ENCODE peak calls at places on chromosomes 12 and 14, in four cellular contexts. C is HEK293T, J is ecto neural progenitor cell, N is kidney epithelial cell. M is an unnamed sample.

GRCh38 chr14:103910262-103910935 is 17.9 kb upstream of the TDRD9 start:
- DNase-seq in N (peak), J (peak), C (peak), M (peak)

GRCh38 chr14:103091883-103092222 is 2.7 kb upstream of the EXOC3L4 start:
- DNase-seq in C (no peak), N (no peak), J (no peak), M (no peak)

GRCh38 chr12:117120787-117121186 is 21.6 kb upstream of the TESC start:
- DNase-seq in J (no peak), C (no peak), N (no peak), M (no peak)

GRCh38 chr12:55074771-55075170 is 51.4 kb upstream of the OR9K2 start:
- DNase-seq in N (no peak), J (no peak), C (no peak), M (no peak)

GRCh38 chr12:49345840-49346658 is 639 bp upstream of the DNAJC22 start:
- DNase-seq in C (no peak), J (no peak), N (no peak), M (peak)

GRCh38 chr14:42192659-42193425 is 586.2 kb downstream of the LRFN5 start:
- DNase-seq in N (peak), J (no peak), C (no peak), M (no peak)

GRCh38 chr12:4201333-4202105 is 72.0 kb upstream of the CCND2 start:
- DNase-seq in N (no peak), J (no peak), C (no peak), M (no peak)

GRCh38 chr12:120367252-120367923 is 1.6 kb downstream of the MSI1 start:
- DNase-seq in J (peak), C (peak), N (no peak), M (peak)

GRCh38 chr12:113601656-113602263 is 130.1 kb upstream of the LHX5 start:
- DNase-seq in N (no peak), C (no peak), J (peak), M (no peak)

GRCh38 chr14:21991130-21991529 is 317.5 kb upstream of the OR4E1 start:
- DNase-seq in N (no peak), C (no peak), J (no peak), M (no peak)

GRCh38 chr12:63940295-63940997 is 95.9 kb downstream of the SRGAP1 start:
- DNase-seq in J (no peak), N (no peak), C (no peak), M (no peak)

GRCh38 chr14:81236138-81236537 is 15.4 kb upstream of the GTF2A1 start:
- DNase-seq in J (no peak), C (no peak), N (no peak), M (no peak)

GRCh38 chr12:39331539-39332261 is 111.2 kb downstream of the KIF21A start:
- DNase-seq in J (no peak), N (no peak), C (no peak), M (no peak)

GRCh38 chr14:87971010-87971409 is 22.0 kb downstream of the GALC start:
- DNase-seq in J (no peak), N (no peak), C (no peak), M (no peak)

GRCh38 chr14:74881425-74882102 is at the start of gene DLST:
- DNase-seq in J (peak), C (peak), N (no peak), M (peak)

GRCh38 chr12:27009926-27010325 is 4.3 kb downstream of the TM7SF3 start:
- DNase-seq in J (no peak), N (no peak), C (no peak), M (no peak)

GRCh38 chr12:14836336-14837210 is 6.8 kb downstream of the ART4 start:
- DNase-seq in C (no peak), N (peak), J (no peak), M (no peak)

GRCh38 chr12:66352197-66352596 is 49.9 kb downstream of the HELB start:
- DNase-seq in C (peak), J (peak), N (no peak), M (peak)

GRCh38 chr12:132239796-132240668 is 89.4 kb downstream of the GALNT9 start:
- DNase-seq in N (no peak), C (no peak), J (no peak), M (no peak)

GRCh38 chr12:26789731-26790644 is 43.0 kb downstream of the ITPR2 start:
- DNase-seq in J (no peak), C (no peak), N (no peak), M (no peak)

GRCh38 chr12:97075583-97076268 is 168.7 kb downstream of the NEDD1 start:
- DNase-seq in C (no peak), J (no peak), N (peak), M (no peak)

GRCh38 chr12:59929091-59929490 is 333.3 kb downstream of the SLC16A7 start:
- DNase-seq in N (peak), C (no peak), J (no peak), M (no peak)

GRCh38 chr14:99514552-99515300 is 33.5 kb downstream of the CCNK start:
- DNase-seq in N (no peak), C (no peak), J (no peak), M (peak)

GRCh38 chr12:100706029-100706428 is 88.5 kb upstream of the ANO4 start:
- DNase-seq in C (no peak), N (peak), J (no peak), M (no peak)

GRCh38 chr12:130357241-130357640 is 19.6 kb downstream of the PIWIL1 start:
- DNase-seq in C (no peak), N (no peak), J (no peak), M (no peak)

GRCh38 chr12:111438501-111438900 is 32.8 kb downstream of the SH2B3 start:
- DNase-seq in C (no peak), J (peak), N (no peak), M (no peak)

GRCh38 chr14:93906341-93907329 is 20.5 kb upstream of the FAM181A start:
- DNase-seq in C (peak), N (no peak), J (peak), M (peak)

GRCh38 chr12:116708826-116709756 is 28.8 kb downstream of the SPRING1 start:
- DNase-seq in N (no peak), C (no peak), J (peak), M (peak)

GRCh38 chr14:72686832-72687231 is 207.1 kb downstream of the DPF3 start:
- DNase-seq in J (no peak), N (no peak), C (no peak), M (no peak)

GRCh38 chr14:103889313-103890051 is 38.8 kb upstream of the TDRD9 start:
- DNase-seq in N (no peak), J (no peak), C (no peak), M (no peak)

GRCh38 chr12:12439636-12440035 is 82.8 kb downstream of the BORCS5 start:
- DNase-seq in C (no peak), N (no peak), J (no peak), M (no peak)

GRCh38 chr12:57738661-57739237 is at the start of gene AGAP2:
- DNase-seq in C (peak), N (no peak), J (peak), M (peak)

GRCh38 chr12:20220339-20220738 is 148.0 kb upstream of the PDE3A start:
- DNase-seq in J (no peak), N (no peak), C (peak), M (peak)

GRCh38 chr12:120944645-120945217 is 33.6 kb upstream of the HNF1A start:
- DNase-seq in C (peak), N (no peak), J (peak), M (peak)

GRCh38 chr12:115294443-115295133 is 610.6 kb upstream of the TBX3 start:
- DNase-seq in C (no peak), N (no peak), J (no peak), M (no peak)

GRCh38 chr12:44227601-44228000 is 391.7 kb downstream of the TMEM117 start:
- DNase-seq in J (no peak), C (no peak), N (no peak), M (no peak)

M was measured in H9.